ENCODE peak calls at places on chromosomes 13 and 19, in eight cellular contexts. One of them, this sample, is unnamed.

GRCh38 chr19:42114412-42114811 is 17.8 kb downstream of the POU2F2 start:
- DNase-seq in lower leg skin: no peak
- DNase-seq in HFF-Myc: no peak
- DNase-seq in AG10803: no peak
- DNase-seq in left ventricle myocardium inferior: no peak
- DNase-seq in endothelial cell: no peak
- DNase-seq in WTC11: no peak
- DNase-seq in HCT116: no peak
- DNase-seq in this sample: no peak

GRCh38 chr19:5624154-5624663 is 1.3 kb downstream of the SAFB start:
- DNase-seq in lower leg skin: peak
- DNase-seq in HFF-Myc: no peak
- DNase-seq in AG10803: peak
- DNase-seq in left ventricle myocardium inferior: peak
- DNase-seq in endothelial cell: peak
- DNase-seq in WTC11: no peak
- DNase-seq in HCT116: no peak
- DNase-seq in this sample: peak

GRCh38 chr19:12137541-12137940 is 2.6 kb downstream of the ZNF20 start:
- DNase-seq in lower leg skin: peak
- DNase-seq in HFF-Myc: no peak
- DNase-seq in AG10803: no peak
- DNase-seq in left ventricle myocardium inferior: no peak
- DNase-seq in endothelial cell: no peak
- DNase-seq in WTC11: peak
- DNase-seq in HCT116: no peak
- DNase-seq in this sample: no peak

GRCh38 chr13:91346848-91347211 is 657 bp upstream of the MIR17HG start:
- DNase-seq in lower leg skin: no peak
- DNase-seq in HFF-Myc: no peak
- DNase-seq in AG10803: no peak
- DNase-seq in left ventricle myocardium inferior: no peak
- DNase-seq in endothelial cell: peak
- DNase-seq in WTC11: peak
- DNase-seq in HCT116: no peak
- DNase-seq in this sample: peak

GRCh38 chr19:28914173-28914572 is 298.8 kb downstream of the UQCRFS1 start:
- DNase-seq in lower leg skin: no peak
- DNase-seq in HFF-Myc: no peak
- DNase-seq in AG10803: no peak
- DNase-seq in left ventricle myocardium inferior: no peak
- DNase-seq in endothelial cell: no peak
- DNase-seq in WTC11: no peak
- DNase-seq in HCT116: no peak
- DNase-seq in this sample: no peak

GRCh38 chr13:106449096-106449495 is 86.4 kb downstream of the EFNB2 start:
- DNase-seq in lower leg skin: peak
- DNase-seq in HFF-Myc: no peak
- DNase-seq in AG10803: no peak
- DNase-seq in left ventricle myocardium inferior: no peak
- DNase-seq in endothelial cell: no peak
- DNase-seq in WTC11: no peak
- DNase-seq in HCT116: no peak
- DNase-seq in this sample: no peak

GRCh38 chr19:35266149-35266903 is 2.4 kb upstream of the USF2 start:
- DNase-seq in lower leg skin: peak
- DNase-seq in HFF-Myc: no peak
- DNase-seq in AG10803: no peak
- DNase-seq in left ventricle myocardium inferior: no peak
- DNase-seq in endothelial cell: no peak
- DNase-seq in WTC11: no peak
- DNase-seq in HCT116: no peak
- DNase-seq in this sample: no peak

GRCh38 chr19:741506-742131 is 9.3 kb upstream of the MISP start:
- DNase-seq in lower leg skin: no peak
- DNase-seq in HFF-Myc: no peak
- DNase-seq in AG10803: no peak
- DNase-seq in left ventricle myocardium inferior: no peak
- DNase-seq in endothelial cell: peak
- DNase-seq in WTC11: peak
- DNase-seq in HCT116: no peak
- DNase-seq in this sample: no peak

GRCh38 chr19:19820774-19821315 is 705 bp downstream of the ZNF506 start:
- DNase-seq in lower leg skin: no peak
- DNase-seq in HFF-Myc: no peak
- DNase-seq in AG10803: no peak
- DNase-seq in left ventricle myocardium inferior: no peak
- DNase-seq in endothelial cell: no peak
- DNase-seq in WTC11: no peak
- DNase-seq in HCT116: no peak
- DNase-seq in this sample: no peak

DNA sequence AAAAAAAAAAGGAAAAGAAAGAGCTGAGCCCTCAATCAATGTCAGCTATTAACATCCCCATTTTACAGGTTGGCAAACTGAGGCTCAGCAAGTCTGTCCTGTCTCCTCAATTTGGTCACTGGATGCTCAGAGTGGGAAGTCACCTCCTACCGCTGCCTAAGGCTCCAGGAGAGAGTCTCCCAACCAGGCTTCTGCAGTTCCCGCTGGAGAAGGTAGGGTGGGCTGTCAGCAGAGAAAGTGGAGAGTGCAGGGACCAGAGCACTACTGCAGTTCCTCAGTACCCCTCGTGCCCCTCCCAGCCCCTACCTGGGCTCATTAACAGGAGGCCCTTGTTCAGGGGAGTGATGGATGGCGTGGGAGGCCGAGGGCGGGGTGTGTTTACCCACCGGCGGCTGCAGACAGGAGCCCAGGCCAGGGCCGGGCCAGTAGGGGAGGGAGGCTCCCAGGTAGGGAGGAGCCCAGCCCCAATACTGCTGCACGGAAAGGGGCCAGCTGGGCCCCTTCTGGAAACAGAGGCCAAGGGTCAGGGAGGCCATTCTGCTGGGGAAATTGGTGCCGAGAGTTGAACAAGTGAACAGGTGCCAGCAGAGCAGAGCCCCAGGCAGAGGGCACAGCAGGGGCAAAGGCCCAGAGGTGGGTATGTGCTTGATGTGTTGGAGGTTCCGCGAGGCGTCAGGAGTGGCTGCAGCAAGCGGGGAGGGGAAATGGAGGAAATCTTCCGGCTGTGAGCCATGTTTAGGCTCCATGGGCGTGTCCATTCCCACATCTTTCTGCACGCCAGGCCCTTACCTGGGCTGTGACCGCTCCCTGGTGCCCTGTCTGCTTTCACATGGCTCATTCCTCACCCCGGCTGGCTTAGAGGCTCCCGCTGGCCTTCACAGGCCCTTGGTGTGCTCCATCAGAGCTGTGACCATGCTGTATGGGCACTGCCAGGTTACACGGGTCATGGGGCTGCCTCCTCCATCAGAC is 7.6 kb upstream of the COMP start:
- DNase-seq in lower leg skin: no peak
- DNase-seq in HFF-Myc: no peak
- DNase-seq in AG10803: no peak
- DNase-seq in left ventricle myocardium inferior: no peak
- DNase-seq in endothelial cell: no peak
- DNase-seq in WTC11: no peak
- DNase-seq in HCT116: no peak
- DNase-seq in this sample: peak
- TF ChIP-seq CTCF in lower leg skin: no peak
- TF ChIP-seq CTCF in HFF-Myc: peak
- TF ChIP-seq CTCF in AG10803: no peak
- TF ChIP-seq CTCF in left ventricle myocardium inferior: no peak
- TF ChIP-seq CTCF in endothelial cell: no peak
- TF ChIP-seq CTCF in WTC11: no peak
- TF ChIP-seq CTCF in HCT116: peak
- TF ChIP-seq CTCF in this sample: no peak

GRCh38 chr19:40284251-40284500 is 969 bp downstream of the AKT2 start:
- DNase-seq in lower leg skin: no peak
- DNase-seq in HFF-Myc: no peak
- DNase-seq in AG10803: no peak
- DNase-seq in left ventricle myocardium inferior: no peak
- DNase-seq in endothelial cell: no peak
- DNase-seq in WTC11: no peak
- DNase-seq in HCT116: no peak
- DNase-seq in this sample: no peak

GRCh38 chr19:40285353-40286234 is 449 bp upstream of the AKT2 start:
- DNase-seq in lower leg skin: peak
- DNase-seq in HFF-Myc: peak
- DNase-seq in AG10803: peak
- DNase-seq in left ventricle myocardium inferior: peak
- DNase-seq in endothelial cell: peak
- DNase-seq in WTC11: peak
- DNase-seq in HCT116: peak
- DNase-seq in this sample: peak

GRCh38 chr19:40283414-40284250 is 1.5 kb downstream of the AKT2 start:
- DNase-seq in lower leg skin: no peak
- DNase-seq in HFF-Myc: no peak
- DNase-seq in AG10803: no peak
- DNase-seq in left ventricle myocardium inferior: no peak
- DNase-seq in endothelial cell: no peak
- DNase-seq in WTC11: peak
- DNase-seq in HCT116: no peak
- DNase-seq in this sample: no peak

GRCh38 chr19:40286235-40286530 is 1.0 kb upstream of the AKT2 start:
- DNase-seq in lower leg skin: no peak
- DNase-seq in HFF-Myc: no peak
- DNase-seq in AG10803: no peak
- DNase-seq in left ventricle myocardium inferior: no peak
- DNase-seq in endothelial cell: no peak
- DNase-seq in WTC11: no peak
- DNase-seq in HCT116: no peak
- DNase-seq in this sample: no peak

DNA sequence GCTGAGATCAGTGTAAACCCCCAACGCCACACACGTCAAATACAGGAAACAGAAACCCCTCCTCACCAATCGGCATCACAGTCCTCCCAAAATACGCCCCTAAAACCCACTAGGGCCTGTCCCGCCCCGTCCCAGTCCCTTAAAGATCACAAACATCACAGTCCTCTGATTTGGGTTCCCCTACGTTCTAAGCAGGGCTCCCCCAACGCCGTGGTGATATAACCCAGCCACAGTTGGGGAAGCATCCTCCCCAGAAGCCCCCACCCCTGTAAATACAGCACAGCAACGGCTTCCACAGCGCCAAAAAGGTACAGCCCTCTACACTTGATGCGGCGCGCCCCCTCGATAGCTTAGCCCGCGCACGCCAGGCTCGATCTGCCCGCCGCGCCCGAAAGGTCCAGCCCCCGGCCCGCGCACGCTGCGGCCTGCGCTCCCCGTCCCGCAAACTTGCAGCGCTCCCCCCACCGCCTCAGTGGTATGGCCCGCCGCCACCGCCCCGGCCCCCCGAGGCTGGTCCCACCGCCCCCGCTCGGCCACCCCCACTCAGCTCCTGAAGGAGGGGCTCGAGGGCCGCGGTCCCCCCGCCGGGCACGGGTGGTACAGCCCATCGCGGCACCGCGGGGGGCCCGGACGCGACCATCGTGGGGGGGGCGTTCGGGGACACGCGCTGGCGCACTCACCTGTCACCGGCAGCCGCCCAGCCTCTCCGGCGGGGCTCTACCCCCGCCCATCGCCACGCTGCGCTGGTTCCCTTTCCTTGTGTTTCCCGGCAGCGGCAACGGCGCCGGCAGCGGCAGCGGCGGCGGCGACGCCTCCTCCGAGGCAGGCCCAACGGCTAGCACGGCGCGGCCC is at the start of gene AKT2:
- DNase-seq in lower leg skin: no peak
- DNase-seq in HFF-Myc: no peak
- DNase-seq in AG10803: peak
- DNase-seq in left ventricle myocardium inferior: peak
- DNase-seq in endothelial cell: peak
- DNase-seq in WTC11: peak
- DNase-seq in HCT116: no peak
- DNase-seq in this sample: peak
- TF ChIP-seq CTCF in lower leg skin: no peak
- TF ChIP-seq CTCF in HFF-Myc: no peak
- TF ChIP-seq CTCF in AG10803: no peak
- TF ChIP-seq CTCF in left ventricle myocardium inferior: no peak
- TF ChIP-seq CTCF in endothelial cell: no peak
- TF ChIP-seq CTCF in WTC11: peak
- TF ChIP-seq CTCF in HCT116: no peak
- TF ChIP-seq CTCF in this sample: no peak

DNA sequence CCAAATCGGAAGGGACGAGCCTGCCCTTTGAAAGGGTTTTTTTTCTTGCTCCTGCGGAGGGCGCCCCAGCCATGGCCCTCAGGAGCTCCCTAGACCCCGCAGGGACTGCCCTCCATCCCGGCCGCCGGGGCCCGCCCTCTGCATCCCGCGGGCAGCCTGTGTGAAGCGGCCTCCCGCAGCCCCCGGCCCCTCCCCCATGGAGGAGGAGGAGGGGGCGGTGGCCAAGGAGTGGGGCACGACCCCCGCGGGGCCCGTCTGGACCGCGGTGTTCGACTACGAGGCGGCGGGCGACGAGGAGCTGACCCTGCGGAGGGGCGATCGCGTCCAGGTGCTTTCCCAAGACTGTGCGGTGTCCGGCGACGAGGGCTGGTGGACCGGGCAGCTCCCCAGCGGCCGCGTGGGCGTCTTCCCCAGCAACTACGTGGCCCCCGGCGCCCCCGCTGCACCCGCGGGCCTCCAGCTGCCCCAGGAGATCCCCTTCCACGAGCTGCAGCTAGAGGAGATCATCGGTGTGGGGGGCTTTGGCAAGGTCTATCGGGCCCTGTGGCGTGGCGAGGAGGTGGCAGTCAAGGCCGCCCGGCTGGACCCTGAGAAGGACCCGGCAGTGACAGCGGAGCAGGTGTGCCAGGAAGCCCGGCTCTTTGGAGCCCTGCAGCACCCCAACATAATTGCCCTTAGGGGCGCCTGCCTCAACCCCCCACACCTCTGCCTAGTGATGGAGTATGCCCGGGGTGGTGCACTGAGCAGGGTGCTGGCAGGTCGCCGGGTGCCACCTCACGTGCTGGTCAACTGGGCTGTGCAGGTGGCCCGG is 815 bp downstream of the MAP3K10 start:
- DNase-seq in lower leg skin: no peak
- DNase-seq in HFF-Myc: no peak
- DNase-seq in AG10803: peak
- DNase-seq in left ventricle myocardium inferior: no peak
- DNase-seq in endothelial cell: peak
- DNase-seq in WTC11: peak
- DNase-seq in HCT116: no peak
- DNase-seq in this sample: peak
- TF ChIP-seq CTCF in lower leg skin: no peak
- TF ChIP-seq CTCF in HFF-Myc: no peak
- TF ChIP-seq CTCF in AG10803: no peak
- TF ChIP-seq CTCF in left ventricle myocardium inferior: no peak
- TF ChIP-seq CTCF in endothelial cell: no peak
- TF ChIP-seq CTCF in WTC11: no peak
- TF ChIP-seq CTCF in HCT116: peak
- TF ChIP-seq CTCF in this sample: no peak

GRCh38 chr19:55225415-55225958 is 3.1 kb downstream of the TMEM86B start:
- DNase-seq in lower leg skin: no peak
- DNase-seq in HFF-Myc: no peak
- DNase-seq in AG10803: no peak
- DNase-seq in left ventricle myocardium inferior: no peak
- DNase-seq in endothelial cell: no peak
- DNase-seq in WTC11: no peak
- DNase-seq in HCT116: no peak
- DNase-seq in this sample: no peak
- TF ChIP-seq CTCF in lower leg skin: no peak
- TF ChIP-seq CTCF in HFF-Myc: no peak
- TF ChIP-seq CTCF in AG10803: no peak
- TF ChIP-seq CTCF in left ventricle myocardium inferior: no peak
- TF ChIP-seq CTCF in endothelial cell: no peak
- TF ChIP-seq CTCF in WTC11: no peak
- TF ChIP-seq CTCF in HCT116: no peak
- TF ChIP-seq CTCF in this sample: no peak

This sample was measured in nephron progenitor cell.